ENCODE peak calls at places on chromosomes 6 and 20, in ten cellular contexts. V is HT1080; Z is activated T-helper 9 cell treated with anti-CD3 and anti-CD28 coated beads, Interleukin-2, amount 50 U/mL, for 16 hours; J is dorsolateral prefrontal cortex; B is T1000; K is mesendoderm; R is midbrain; E is choroid plexus epithelial cell; G is breast epithelium; I is mucosa of gallbladder. P is an unnamed sample.

GRCh38 chr6:144675231-144675861 is 390.2 kb downstream of the UTRN start:
- DNase-seq in I (peak), B (no peak), E (peak), G (no peak), V (peak), J (no peak), Z (no peak), R (no peak), K (no peak), P (peak)

GRCh38 chr20:62953839-62954703 is 1.6 kb downstream of the SLC17A9 start:
- DNase-seq in J (no peak), V (no peak), K (peak), E (peak), R (peak), B (peak), I (peak), Z (peak), G (no peak), P (no peak)

GRCh38 chr20:1173698-1174097 is 11.1 kb downstream of the TMEM74B start:
- DNase-seq in V (no peak), G (no peak), Z (no peak), J (no peak), I (no peak), B (no peak), E (no peak), K (no peak), R (no peak), P (no peak)

GRCh38 chr20:33059741-33060390 is 6.2 kb downstream of the BPIFB3 start:
- DNase-seq in E (no peak), Z (no peak), V (no peak), G (no peak), B (no peak), I (no peak), K (no peak), R (no peak), J (no peak), P (no peak)

GRCh38 chr6:77073410-77073760 is 389.9 kb downstream of the HTR1B start:
- DNase-seq in R (no peak), K (no peak), I (no peak), Z (no peak), G (no peak), B (no peak), E (no peak), J (no peak), V (no peak), P (no peak)

GRCh38 chr6:166691199-166691598 is 64.1 kb upstream of the RPS6KA2 start:
- DNase-seq in R (no peak), K (peak), V (peak), Z (no peak), B (no peak), I (no peak), E (peak), J (no peak), G (no peak), P (peak)

GRCh38 chr6:52538921-52539354 is 37.9 kb downstream of the TRAM2 start:
- DNase-seq in J (no peak), G (no peak), I (no peak), E (no peak), B (no peak), K (peak), Z (no peak), V (no peak), R (no peak), P (no peak)

GRCh38 chr6:41288025-41288777 is 1.7 kb upstream of the TREM1 start:
- DNase-seq in J (no peak), I (no peak), G (no peak), K (no peak), Z (no peak), R (no peak), V (peak), E (peak), B (no peak), P (no peak)

GRCh38 chr6:54710430-54710829 is 136.1 kb upstream of the FAM83B start:
- DNase-seq in G (no peak), E (no peak), I (peak), Z (no peak), J (no peak), V (no peak), K (no peak), B (no peak), R (no peak), P (no peak)

GRCh38 chr20:56716806-56717205 is 87.7 kb downstream of the TFAP2C start:
- DNase-seq in B (no peak), V (no peak), E (no peak), J (no peak), I (no peak), Z (no peak), R (no peak), G (peak), K (no peak), P (no peak)

GRCh38 chr6:154548130-154548830 is 37.8 kb upstream of the CNKSR3 start:
- DNase-seq in V (no peak), G (no peak), K (no peak), Z (no peak), I (no peak), E (peak), R (no peak), J (no peak), B (peak), P (no peak)

GRCh38 chr6:130787726-130788500 is 39.3 kb upstream of the SMLR1 start:
- DNase-seq in K (no peak), Z (no peak), R (no peak), E (no peak), J (no peak), B (no peak), G (no peak), I (no peak), V (no peak), P (no peak)

GRCh38 chr6:12923644-12924235 is 207.2 kb downstream of the PHACTR1 start:
- DNase-seq in K (no peak), G (no peak), Z (no peak), R (no peak), B (no peak), J (no peak), I (no peak), E (no peak), V (peak), P (no peak)

GRCh38 chr20:60009826-60010616 is 51.8 kb downstream of the CDH26 start:
- DNase-seq in J (no peak), K (peak), B (no peak), R (peak), G (no peak), I (no peak), E (no peak), V (no peak), Z (no peak), P (no peak)

GRCh38 chr6:15153191-15153590 is 92.7 kb upstream of the JARID2 start:
- DNase-seq in B (no peak), E (no peak), G (no peak), I (no peak), R (no peak), J (no peak), V (no peak), K (no peak), Z (no peak), P (no peak)

GRCh38 chr6:137013031-137013430 is 31.7 kb downstream of the IL20RA start:
- DNase-seq in Z (no peak), I (no peak), V (peak), G (no peak), J (no peak), K (no peak), E (no peak), R (no peak), B (no peak), P (peak)

GRCh38 chr6:33017694-33018353 is 8.4 kb upstream of the HLA-DOA start:
- DNase-seq in R (no peak), J (no peak), V (no peak), K (peak), I (no peak), Z (no peak), B (no peak), G (no peak), E (no peak), P (no peak)

GRCh38 chr6:23329091-23329490 is 759.7 kb downstream of the HDGFL1 start:
- DNase-seq in E (peak), Z (no peak), I (no peak), K (no peak), V (no peak), J (no peak), G (no peak), B (no peak), R (no peak), P (no peak)

GRCh38 chr6:42970859-42971612 is 7.9 kb downstream of the PEX6 start:
- DNase-seq in K (peak), G (no peak), E (peak), J (no peak), I (no peak), Z (no peak), B (no peak), V (peak), R (no peak), P (peak)

GRCh38 chr20:61809006-61809770 is 256.5 kb downstream of the TAF4 start:
- DNase-seq in J (no peak), B (no peak), G (no peak), R (no peak), Z (no peak), V (no peak), K (no peak), I (no peak), E (no peak), P (no peak)

GRCh38 chr6:130381459-130382380 is 15.9 kb downstream of the TMEM200A start:
- DNase-seq in J (no peak), K (no peak), I (no peak), R (no peak), G (no peak), Z (no peak), V (no peak), B (no peak), E (peak), P (no peak)

GRCh38 chr6:45488884-45489283 is 111.2 kb upstream of the SUPT3H start:
- DNase-seq in V (no peak), B (no peak), R (no peak), J (no peak), G (no peak), E (no peak), K (no peak), I (no peak), Z (no peak), P (no peak)

P was measured in NCI-H226.